ENCODE peak calls at places on chromosome 16, in four cellular contexts. One of them, this sample, is unnamed.
A peak's percentile ranks its signal among the peaks of the same experiment; 100 is the strongest.

GRCh38 chr16:85138825-85139627 is 26.8 kb upstream of the CIBAR2 start:
- DNase-seq in A549: no peak
- DNase-seq in GM12878: no peak
- DNase-seq in K562: no peak
- DNase-seq in this sample: no peak

GRCh38 chr16:86926146-86926545 is 347.8 kb downstream of the FOXL1 start:
- DNase-seq in K562: no peak
- DNase-seq in GM12878: no peak
- DNase-seq in A549: no peak
- DNase-seq in this sample: no peak

GRCh38 chr16:79099701-79100100 is 500.8 kb downstream of the MAF start:
- DNase-seq in A549: no peak
- DNase-seq in K562: no peak
- DNase-seq in GM12878: no peak
- DNase-seq in this sample: no peak

GRCh38 chr16:81852347-81852746 is 73.3 kb downstream of the PLCG2 start:
- DNase-seq in K562: no peak
- DNase-seq in GM12878: no peak
- DNase-seq in A549: no peak
- DNase-seq in this sample: no peak

GRCh38 chr16:4212934-4213296 is 29.0 kb downstream of the SRL start:
- DNase-seq in K562: no peak
- DNase-seq in GM12878: no peak
- DNase-seq in A549: peak; percentile 61
- DNase-seq in this sample: peak; percentile 72

GRCh38 chr16:88361775-88362174 is 21.0 kb upstream of the ZNF469 start:
- DNase-seq in A549: no peak
- DNase-seq in GM12878: no peak
- DNase-seq in K562: no peak
- DNase-seq in this sample: no peak

GRCh38 chr16:58499615-58500328 is at the start of gene NDRG4:
- DNase-seq in GM12878: no peak
- DNase-seq in A549: peak; percentile 91
- DNase-seq in K562: peak; percentile 76
- DNase-seq in this sample: peak; percentile 81

GRCh38 chr16:67555795-67556212 is 6.5 kb upstream of the CTCF start:
- DNase-seq in A549: no peak
- DNase-seq in K562: no peak
- DNase-seq in GM12878: no peak
- DNase-seq in this sample: no peak

GRCh38 chr16:31074814-31075183 is 577 bp downstream of the ZNF646 start:
- DNase-seq in A549: no peak
- DNase-seq in GM12878: no peak
- DNase-seq in K562: no peak
- DNase-seq in this sample: no peak

GRCh38 chr16:20846030-20846429 is 39.7 kb downstream of the REXO5 start:
- DNase-seq in K562: no peak
- DNase-seq in GM12878: no peak
- DNase-seq in A549: no peak
- DNase-seq in this sample: no peak

GRCh38 chr16:53737563-53737962 is 33.6 kb downstream of the FTO start:
- DNase-seq in GM12878: no peak
- DNase-seq in K562: no peak
- DNase-seq in A549: no peak
- DNase-seq in this sample: no peak

GRCh38 chr16:53848277-53848942 is 144.5 kb downstream of the FTO start:
- DNase-seq in GM12878: no peak
- DNase-seq in K562: no peak
- DNase-seq in A549: no peak
- DNase-seq in this sample: peak; percentile 31

GRCh38 chr16:11432856-11433395 is 87.7 kb downstream of the RMI2 start:
- DNase-seq in K562: no peak
- DNase-seq in A549: no peak
- DNase-seq in GM12878: no peak
- DNase-seq in this sample: no peak

GRCh38 chr16:54282202-54282922 is 4.2 kb downstream of the IRX3 start:
- DNase-seq in GM12878: no peak
- DNase-seq in A549: peak; percentile 45
- DNase-seq in K562: peak; percentile 73
- DNase-seq in this sample: no peak

GRCh38 chr16:71421911-71422310 is 19.9 kb downstream of the TLE7 start:
- DNase-seq in GM12878: no peak
- DNase-seq in A549: peak; percentile 46
- DNase-seq in K562: peak; percentile 73
- DNase-seq in this sample: peak; percentile 58

GRCh38 chr16:4053663-4054479 is 62.4 kb downstream of the ADCY9 start:
- DNase-seq in GM12878: no peak
- DNase-seq in K562: no peak
- DNase-seq in A549: peak; percentile 29
- DNase-seq in this sample: no peak

GRCh38 chr16:19130852-19131808 is 17.4 kb downstream of the ITPRIPL2 start:
- DNase-seq in A549: peak; percentile 63
- DNase-seq in GM12878: no peak
- DNase-seq in K562: peak; percentile 40
- DNase-seq in this sample: no peak

GRCh38 chr16:89801800-89802199 is 14.6 kb downstream of the FANCA start:
- DNase-seq in A549: no peak
- DNase-seq in GM12878: no peak
- DNase-seq in K562: no peak
- DNase-seq in this sample: no peak
- TF ChIP-seq CHD4 in A549: no peak
- TF ChIP-seq CHD4 in GM12878: no peak
- TF ChIP-seq CHD4 in K562: no peak
- TF ChIP-seq CHD4 in this sample: no peak

DNA sequence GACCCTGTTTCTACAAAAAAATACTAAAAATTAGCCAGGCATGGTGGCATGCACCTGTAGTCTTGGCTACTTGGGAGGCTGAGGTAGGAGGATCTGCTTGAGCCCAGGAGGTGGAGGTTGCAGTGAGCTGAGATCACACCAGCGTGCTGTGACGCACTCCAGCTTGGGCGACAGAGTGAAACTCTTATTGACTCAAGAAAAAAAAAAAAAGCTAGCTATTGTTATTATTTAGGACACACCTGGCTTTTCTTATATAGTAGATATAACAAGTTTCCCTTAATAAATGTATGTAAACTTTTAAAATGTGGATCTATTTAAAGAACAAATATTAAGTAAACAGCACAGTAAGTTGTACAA is 1.8 kb downstream of the RABEP2 start:
- DNase-seq in K562: no peak
- DNase-seq in GM12878: no peak
- DNase-seq in A549: no peak
- DNase-seq in this sample: no peak
- TF ChIP-seq JUNB in K562: no peak
- TF ChIP-seq JUNB in GM12878: no peak
- TF ChIP-seq JUNB in A549: no peak
- TF ChIP-seq JUNB in this sample: no peak

GRCh38 chr16:47504599-47504998 is 43.5 kb downstream of the PHKB start:
- DNase-seq in A549: no peak
- DNase-seq in K562: no peak
- DNase-seq in GM12878: no peak
- DNase-seq in this sample: no peak
- TF ChIP-seq CHD4 in A549: no peak
- TF ChIP-seq CHD4 in K562: no peak
- TF ChIP-seq CHD4 in GM12878: no peak
- TF ChIP-seq CHD4 in this sample: no peak

GRCh38 chr16:35414139-35414538 is 1954.7 kb downstream of the TP53TG3F start:
- DNase-seq in GM12878: no peak
- DNase-seq in A549: no peak
- DNase-seq in K562: no peak
- DNase-seq in this sample: no peak

GRCh38 chr16:35410438-35410837 is 1951.0 kb downstream of the TP53TG3F start:
- DNase-seq in K562: no peak
- DNase-seq in GM12878: no peak
- DNase-seq in A549: no peak
- DNase-seq in this sample: no peak

GRCh38 chr16:35405547-35405946 is 1946.1 kb downstream of the TP53TG3F start:
- DNase-seq in GM12878: no peak
- DNase-seq in K562: no peak
- DNase-seq in A549: no peak
- DNase-seq in this sample: no peak

GRCh38 chr16:35411156-35411555 is 1951.7 kb downstream of the TP53TG3F start:
- DNase-seq in K562: no peak
- DNase-seq in GM12878: no peak
- DNase-seq in A549: no peak
- DNase-seq in this sample: no peak

GRCh38 chr16:35409503-35409902 is 1950.1 kb downstream of the TP53TG3F start:
- DNase-seq in A549: no peak
- DNase-seq in K562: no peak
- DNase-seq in GM12878: no peak
- DNase-seq in this sample: no peak
- TF ChIP-seq JUNB in A549: no peak
- TF ChIP-seq JUNB in K562: peak; percentile 91
- TF ChIP-seq JUNB in GM12878: no peak
- TF ChIP-seq JUNB in this sample: no peak

DNA sequence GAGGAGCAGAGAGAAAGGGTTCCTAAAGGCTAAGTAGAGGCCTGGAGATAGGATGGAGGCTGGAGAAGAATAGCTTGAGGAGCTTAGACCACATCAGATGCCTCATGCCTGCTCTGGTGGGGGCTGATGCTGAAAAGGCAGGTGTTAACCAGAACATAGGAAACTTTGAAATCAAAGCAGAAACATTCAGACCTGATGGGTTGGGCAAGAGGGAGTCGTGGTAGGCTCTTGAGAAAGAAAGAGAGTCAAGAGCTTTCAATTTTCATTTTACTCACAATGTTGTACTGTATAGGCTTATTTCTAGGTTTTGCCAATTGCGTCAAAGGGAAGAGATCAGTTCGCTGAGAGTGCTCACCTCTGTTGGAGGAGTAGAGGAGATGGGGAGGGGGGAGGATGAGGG is 406.6 kb upstream of the SALL1 start:
- DNase-seq in K562: no peak
- DNase-seq in GM12878: no peak
- DNase-seq in A549: no peak
- DNase-seq in this sample: no peak
- TF ChIP-seq CHD4 in K562: no peak
- TF ChIP-seq CHD4 in GM12878: no peak
- TF ChIP-seq CHD4 in A549: no peak
- TF ChIP-seq CHD4 in this sample: no peak